ENCODE peak calls at places on chromosomes 3 and 15, in five cellular contexts. S is HCT116, F is SK-N-SH, V is GM12878, P is H1. N is an unnamed sample.

GRCh38 chr15:26910715-26911114 is 43.9 kb downstream of the GABRA5 start:
- DNase-seq in F (no peak), S (no peak), P (no peak), V (no peak), N (no peak)

GRCh38 chr3:24482306-24482705 is 12.3 kb downstream of the THRB start:
- DNase-seq in F (no peak), V (no peak), S (no peak), P (no peak), N (no peak)

GRCh38 chr15:73366766-73367623 is 1.8 kb downstream of the HCN4 start:
- DNase-seq in V (no peak), F (peak; percentile 40), P (no peak), S (no peak), N (no peak)

GRCh38 chr3:56955551-56956131 is 104.8 kb upstream of the SPATA12 start:
- DNase-seq in F (no peak), V (no peak), P (no peak), S (no peak), N (no peak)

GRCh38 chr15:86139828-86140227 is 60.2 kb downstream of the AGBL1 start:
- DNase-seq in S (no peak), F (peak; percentile 19), V (no peak), P (no peak), N (peak; percentile 2)

GRCh38 chr3:114650808-114651207 is 357.0 kb downstream of the TIGIT start:
- DNase-seq in P (no peak), S (peak; percentile 88), F (no peak), V (no peak), N (no peak)

GRCh38 chr15:101054116-101054515 is 135.0 kb downstream of the LRRK1 start:
- DNase-seq in F (no peak), S (no peak), P (no peak), V (no peak), N (no peak)

GRCh38 chr3:139204756-139205155 is 139.1 kb upstream of the MRPS22 start:
- DNase-seq in F (no peak), P (no peak), V (no peak), S (no peak), N (no peak)

GRCh38 chr3:112647122-112647521 is 6.2 kb upstream of the CCDC80 start:
- DNase-seq in S (no peak), F (no peak), P (no peak), V (no peak), N (no peak)

GRCh38 chr3:15578272-15578671 is 23.1 kb downstream of the HACL1 start:
- DNase-seq in F (no peak), P (no peak), V (no peak), S (no peak), N (no peak)

GRCh38 chr15:41934843-41935242 is 37.5 kb downstream of the EHD4 start:
- DNase-seq in P (no peak), F (no peak), V (no peak), S (no peak), N (no peak)

GRCh38 chr3:4865714-4866113 is 113.5 kb upstream of the BHLHE40 start:
- DNase-seq in F (no peak), P (no peak), V (no peak), S (no peak), N (no peak)

GRCh38 chr3:72082776-72083477 is 298.0 kb upstream of the PROK2 start:
- DNase-seq in V (no peak), S (no peak), P (no peak), F (no peak), N (no peak)

GRCh38 chr3:195111322-195111710 is 159.6 kb downstream of the XXYLT1 start:
- DNase-seq in P (no peak), S (no peak), V (no peak), F (no peak), N (no peak)

GRCh38 chr3:88231207-88231606 is 81.4 kb downstream of the C3orf38 start:
- DNase-seq in F (no peak), S (no peak), V (no peak), P (no peak), N (no peak)

GRCh38 chr3:94185753-94186152 is 122.9 kb downstream of the NSUN3 start:
- DNase-seq in P (no peak), F (no peak), V (no peak), S (no peak), N (no peak)

GRCh38 chr15:25892126-25892525 is 29.0 kb upstream of the ATP10A start:
- DNase-seq in S (no peak), V (no peak), F (no peak), P (no peak), N (no peak)

GRCh38 chr15:84855032-84855645 is 29.3 kb upstream of the SLC28A1 start:
- DNase-seq in F (no peak), S (no peak), V (no peak), P (no peak), N (no peak)

GRCh38 chr3:107962946-107963345 is 127.9 kb downstream of the CD47 start:
- DNase-seq in P (no peak), F (no peak), S (no peak), V (no peak), N (no peak)

GRCh38 chr3:186962445-186962844 is 32.1 kb downstream of the ST6GAL1 start:
- DNase-seq in V (no peak), S (no peak), F (no peak), P (no peak), N (no peak)

GRCh38 chr3:127735767-127736693 is 63.3 kb downstream of the ABTB1 start:
- DNase-seq in V (peak; percentile 85), P (no peak), F (no peak), S (no peak), N (no peak)

GRCh38 chr3:194971009-194971408 is 285.3 kb downstream of the FAM43A start:
- DNase-seq in V (no peak), P (no peak), S (no peak), F (no peak), N (no peak)

GRCh38 chr3:167568634-167569033 is 85.1 kb downstream of the WDR49 start:
- DNase-seq in V (no peak), F (no peak), P (no peak), S (no peak), N (no peak)

GRCh38 chr3:188270423-188270972 is 116.5 kb downstream of the LPP start:
- DNase-seq in S (no peak), F (no peak), P (no peak), V (no peak), N (no peak)

GRCh38 chr3:27568393-27568792 is 84.2 kb upstream of the SLC4A7 start:
- DNase-seq in P (no peak), V (no peak), S (no peak), F (peak; percentile 58), N (no peak)

GRCh38 chr15:40059821-40060220 is 20.8 kb upstream of the SRP14 start:
- DNase-seq in V (no peak), S (no peak), F (no peak), P (no peak), N (no peak)

GRCh38 chr3:195735036-195735695 is 14.4 kb downstream of the MUC20 start:
- DNase-seq in F (no peak), P (no peak), S (no peak), V (no peak), N (no peak)

GRCh38 chr3:13856006-13856405 is 23.9 kb downstream of the WNT7A start:
- DNase-seq in F (no peak), P (no peak), V (no peak), S (no peak), N (no peak)

GRCh38 chr3:48476426-48477053 is 27.4 kb downstream of the SHISA5 start:
- DNase-seq in P (no peak), S (no peak), V (no peak), F (peak; percentile 15), N (no peak)

GRCh38 chr3:172224560-172225214 is 185.3 kb downstream of the FNDC3B start:
- DNase-seq in F (no peak), S (no peak), P (no peak), V (no peak), N (no peak)

GRCh38 chr15:91965501-91966180 is 112.1 kb downstream of the SLCO3A1 start:
- DNase-seq in P (no peak), F (no peak), S (peak; percentile 27), V (no peak), N (no peak)

GRCh38 chr3:122410639-122411038 is 5.2 kb downstream of the WDR5B start:
- DNase-seq in V (no peak), P (no peak), F (no peak), S (no peak), N (no peak)

GRCh38 chr3:133522036-133522435 is 51.5 kb upstream of the CDV3 start:
- DNase-seq in F (no peak), V (peak; percentile 16), S (no peak), P (no peak), N (no peak)

GRCh38 chr3:147393261-147393964 is 12.9 kb downstream of the ZIC4 start:
- DNase-seq in V (no peak), P (no peak), F (peak; percentile 88), S (no peak), N (no peak)

GRCh38 chr15:25687689-25688088 is 175.4 kb downstream of the ATP10A start:
- DNase-seq in P (no peak), S (no peak), V (no peak), F (no peak), N (no peak)

GRCh38 chr3:99825239-99825638 is 7.6 kb downstream of the CMSS1 start:
- DNase-seq in P (no peak), V (no peak), S (no peak), F (no peak), N (no peak)
- TF ChIP-seq SIN3A in P (no peak), V (no peak), S (no peak), F (no peak), N (no peak)

DNA sequence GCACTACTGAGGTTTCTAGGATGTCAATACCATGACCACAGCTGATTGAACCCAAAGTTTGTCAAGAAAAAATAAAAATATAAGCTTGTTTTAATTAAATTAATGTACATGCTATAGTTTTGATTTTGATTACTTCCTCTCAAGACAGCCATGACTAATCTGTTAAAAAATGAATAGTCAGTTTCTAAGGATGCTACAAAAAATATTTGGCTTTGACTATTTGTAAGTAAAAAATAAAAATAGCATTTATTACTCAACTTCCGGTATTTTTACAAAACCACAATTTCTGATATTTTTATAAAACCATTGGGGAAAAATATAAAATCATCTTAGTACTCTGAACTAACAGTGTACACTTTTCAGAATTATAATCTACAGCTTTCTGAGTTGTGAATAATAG is 12.1 kb upstream of the TEX9 start:
- DNase-seq in V (no peak), F (no peak), P (no peak), S (no peak), N (no peak)
- TF ChIP-seq SIN3A in V (no peak), F (no peak), P (no peak), S (no peak), N (no peak)

GRCh38 chr3:160856450-160856849 is 100.4 kb downstream of the PPM1L start:
- DNase-seq in P (no peak), F (no peak), V (no peak), S (no peak), N (no peak)
- TF ChIP-seq SIN3A in P (no peak), F (no peak), V (no peak), S (no peak), N (no peak)

DNA sequence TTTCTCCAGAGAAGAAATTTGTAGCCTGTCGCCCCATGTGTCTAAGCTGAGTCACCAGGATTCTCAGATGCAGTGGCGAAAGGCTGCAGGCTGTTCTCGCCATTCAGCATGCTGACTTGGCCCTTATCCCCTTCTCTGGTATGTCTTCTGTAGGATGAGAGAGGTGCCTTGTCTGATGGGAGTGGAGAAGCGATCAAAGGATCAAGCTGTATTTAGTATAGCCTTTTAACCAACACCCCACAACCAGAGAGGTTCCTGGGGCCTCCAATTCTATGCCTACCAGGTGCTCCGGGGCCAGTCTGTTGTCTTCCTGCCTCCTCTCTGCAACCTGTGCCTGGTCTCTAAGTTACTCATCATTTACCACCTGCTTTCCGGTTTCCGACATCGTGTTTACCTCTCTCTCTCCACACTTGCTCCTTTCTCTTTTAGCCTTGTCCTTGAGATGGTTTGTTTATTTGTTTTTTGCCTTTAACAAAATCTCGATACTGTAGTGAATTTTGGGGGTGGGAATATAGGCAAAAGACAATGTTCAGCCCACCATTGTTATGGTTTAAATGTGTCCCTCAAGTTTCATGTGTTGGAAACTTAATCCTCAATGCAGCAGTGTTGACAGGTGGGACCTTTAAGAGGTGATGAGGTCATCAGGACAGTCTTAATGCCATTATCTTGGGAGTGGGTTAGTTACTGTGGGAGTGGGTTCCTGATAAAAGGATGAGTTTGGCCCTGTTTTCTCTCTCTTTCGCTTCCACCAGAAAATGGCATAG is 31.4 kb upstream of the MFSD1 start:
- DNase-seq in V (no peak), F (no peak), P (no peak), S (no peak), N (no peak)
- TF ChIP-seq SIN3A in V (no peak), F (no peak), P (no peak), S (no peak), N (no peak)

N was measured in Panc1.